ENCODE peak calls at places on chromosomes 16 and 17, in four cellular contexts. G, C, Z and O are unnamed samples.

GRCh38 chr17:17811381-17812210 is 25.2 kb downstream of the SREBF1 start:
- DNase-seq in G (no peak), C (no peak), Z (peak; percentile 58), O (no peak)

GRCh38 chr17:32100971-32101631 is 41.2 kb upstream of the RHOT1 start:
- DNase-seq in G (no peak), C (peak; percentile 79), Z (no peak), O (no peak)

GRCh38 chr17:45231481-45232116 is 9.9 kb downstream of the FMNL1 start:
- DNase-seq in G (no peak), C (no peak), Z (peak; percentile 49), O (no peak)

GRCh38 chr17:19470529-19471261 is 59.7 kb downstream of the RNF112 start:
- DNase-seq in G (peak; percentile 53), C (no peak), Z (peak; percentile 44), O (no peak)

GRCh38 chr17:75830168-75831031 is 13.8 kb downstream of the UNC13D start:
- DNase-seq in G (no peak), C (no peak), Z (peak; percentile 66), O (no peak)

GRCh38 chr17:78682363-78682762 is 99.7 kb downstream of the CYTH1 start:
- DNase-seq in G (no peak), C (no peak), Z (no peak), O (no peak)

GRCh38 chr17:77310336-77310735 is 169.6 kb downstream of the SEC14L1 start:
- DNase-seq in G (no peak), C (no peak), Z (no peak), O (no peak)

GRCh38 chr17:13671771-13672170 is 70.0 kb upstream of the HS3ST3A1 start:
- DNase-seq in G (no peak), C (no peak), Z (no peak), O (no peak)

GRCh38 chr17:78241277-78242023 is 10.0 kb downstream of the TMEM235 start:
- DNase-seq in G (no peak), C (no peak), Z (no peak), O (no peak)

GRCh38 chr17:42276609-42277341 is 584 bp upstream of the STAT5B start:
- DNase-seq in G (peak; percentile 69), C (no peak), Z (peak; percentile 39), O (no peak)

GRCh38 chr16:49588061-49588460 is 214.5 kb downstream of the C16orf78 start:
- DNase-seq in G (no peak), C (no peak), Z (no peak), O (no peak)

GRCh38 chr16:66735891-66736290 is 15.5 kb downstream of the DYNC1LI2 start:
- DNase-seq in G (no peak), C (no peak), Z (no peak), O (no peak)